ENCODE peak calls at places on chromosomes 7 and 10, in nine cellular contexts. R, Y, C, N, Z, A, V, T and L are unnamed samples.

GRCh38 chr10:11532329-11532728 is 79.1 kb downstream of the USP6NL start:
- DNase-seq in T (no peak), C (no peak), Y (no peak), A (no peak), Z (peak), V (no peak), R (peak), N (no peak), L (no peak)

GRCh38 chr7:16063241-16063640 is 358.1 kb downstream of the CRPPA start:
- DNase-seq in R (no peak), T (no peak), Z (no peak), Y (no peak), N (no peak), C (no peak), V (no peak), A (no peak), L (no peak)

GRCh38 chr7:1758859-1759521 is 88.9 kb downstream of the ELFN1 start:
- DNase-seq in T (no peak), A (no peak), R (no peak), Z (no peak), V (no peak), N (no peak), C (no peak), Y (no peak), L (no peak)

GRCh38 chr7:140317597-140317996 is 80.7 kb downstream of the SLC37A3 start:
- DNase-seq in A (no peak), T (no peak), Z (no peak), C (no peak), Y (no peak), N (no peak), R (peak), V (no peak), L (no peak)

GRCh38 chr10:125866421-125867029 is 14.6 kb downstream of the DHX32 start:
- DNase-seq in V (no peak), A (no peak), Y (no peak), C (no peak), N (no peak), Z (no peak), R (no peak), T (no peak), L (no peak)

GRCh38 chr7:87154166-87154565 is 1.9 kb downstream of the DMTF1 start:
- DNase-seq in A (no peak), C (no peak), Y (peak), T (no peak), V (no peak), N (no peak), R (no peak), Z (no peak), L (no peak)

GRCh38 chr10:117860823-117861222 is 185.9 kb downstream of the RAB11FIP2 start:
- DNase-seq in R (no peak), A (no peak), Z (peak), C (no peak), Y (peak), N (no peak), V (peak), T (peak), L (no peak)

GRCh38 chr7:133431134-133431711 is 178.3 kb downstream of the EXOC4 start:
- DNase-seq in N (no peak), R (no peak), A (no peak), T (no peak), Y (peak), Z (no peak), V (no peak), C (no peak), L (no peak)

GRCh38 chr10:30433286-30433778 is 652 bp upstream of the MAP3K8 start:
- DNase-seq in R (no peak), A (no peak), Y (peak), V (peak), C (no peak), T (peak), N (no peak), Z (peak), L (peak)